ENCODE peak calls at places on chromosome X, in nine cellular contexts. One of them, this sample, is unnamed.

GRCh38 chrX:106742831-106743230 is 16.3 kb downstream of the RNF128 start:
- DNase-seq in body of pancreas: no peak
- DNase-seq in upper lobe of right lung: no peak
- DNase-seq in CD4-positive, alpha-beta memory T cell: no peak
- DNase-seq in neuronal stem cell: no peak
- DNase-seq in CD8-positive, alpha-beta T cell: no peak
- DNase-seq in right lobe of liver: no peak
- DNase-seq in mammary epithelial cell: no peak
- DNase-seq in heart right ventricle: no peak
- DNase-seq in this sample: no peak

GRCh38 chrX:47637546-47638195 is 7.9 kb upstream of the CFP start:
- DNase-seq in mammary epithelial cell: no peak
- DNase-seq in upper lobe of right lung: peak; percentile 84
- DNase-seq in body of pancreas: no peak
- DNase-seq in CD8-positive, alpha-beta T cell: no peak
- DNase-seq in heart right ventricle: peak; percentile 32
- DNase-seq in right lobe of liver: peak; percentile 71
- DNase-seq in CD4-positive, alpha-beta memory T cell: no peak
- DNase-seq in neuronal stem cell: no peak
- DNase-seq in this sample: no peak

GRCh38 chrX:44915361-44915868 is 42.4 kb downstream of the KDM6A start:
- DNase-seq in neuronal stem cell: no peak
- DNase-seq in right lobe of liver: no peak
- DNase-seq in CD4-positive, alpha-beta memory T cell: no peak
- DNase-seq in mammary epithelial cell: no peak
- DNase-seq in body of pancreas: no peak
- DNase-seq in CD8-positive, alpha-beta T cell: no peak
- DNase-seq in heart right ventricle: no peak
- DNase-seq in upper lobe of right lung: no peak
- DNase-seq in this sample: no peak

GRCh38 chrX:51361251-51361650 is 28.6 kb downstream of the NUDT10 start:
- DNase-seq in body of pancreas: no peak
- DNase-seq in neuronal stem cell: no peak
- DNase-seq in upper lobe of right lung: no peak
- DNase-seq in CD4-positive, alpha-beta memory T cell: no peak
- DNase-seq in heart right ventricle: no peak
- DNase-seq in mammary epithelial cell: no peak
- DNase-seq in right lobe of liver: no peak
- DNase-seq in CD8-positive, alpha-beta T cell: no peak
- DNase-seq in this sample: no peak

GRCh38 chrX:118974088-118974907 is at the start of gene LONRF3:
- DNase-seq in neuronal stem cell: no peak
- DNase-seq in right lobe of liver: peak; percentile 84
- DNase-seq in CD4-positive, alpha-beta memory T cell: peak; percentile 69
- DNase-seq in upper lobe of right lung: peak; percentile 88
- DNase-seq in mammary epithelial cell: no peak
- DNase-seq in heart right ventricle: peak; percentile 65
- DNase-seq in CD8-positive, alpha-beta T cell: peak; percentile 64
- DNase-seq in body of pancreas: peak; percentile 79
- DNase-seq in this sample: peak; percentile 84

GRCh38 chrX:125757794-125758564 is 408.1 kb downstream of the DCAF12L2 start:
- DNase-seq in upper lobe of right lung: no peak
- DNase-seq in CD4-positive, alpha-beta memory T cell: no peak
- DNase-seq in heart right ventricle: peak; percentile 11
- DNase-seq in body of pancreas: peak; percentile 20
- DNase-seq in neuronal stem cell: no peak
- DNase-seq in CD8-positive, alpha-beta T cell: no peak
- DNase-seq in right lobe of liver: no peak
- DNase-seq in mammary epithelial cell: no peak
- DNase-seq in this sample: peak; percentile 76

GRCh38 chrX:117376460-117376859 is 740.1 kb downstream of the KLHL13 start:
- DNase-seq in body of pancreas: peak; percentile 32
- DNase-seq in heart right ventricle: no peak
- DNase-seq in CD4-positive, alpha-beta memory T cell: no peak
- DNase-seq in mammary epithelial cell: peak; percentile 20
- DNase-seq in CD8-positive, alpha-beta T cell: no peak
- DNase-seq in right lobe of liver: no peak
- DNase-seq in upper lobe of right lung: no peak
- DNase-seq in neuronal stem cell: no peak
- DNase-seq in this sample: no peak

GRCh38 chrX:147884958-147885357 is 26.8 kb upstream of the FMR1 start:
- DNase-seq in upper lobe of right lung: no peak
- DNase-seq in right lobe of liver: no peak
- DNase-seq in mammary epithelial cell: no peak
- DNase-seq in neuronal stem cell: no peak
- DNase-seq in CD8-positive, alpha-beta T cell: no peak
- DNase-seq in body of pancreas: no peak
- DNase-seq in CD4-positive, alpha-beta memory T cell: no peak
- DNase-seq in heart right ventricle: no peak
- DNase-seq in this sample: no peak

GRCh38 chrX:19731307-19731706 is 156.1 kb downstream of the SH3KBP1 start:
- DNase-seq in CD4-positive, alpha-beta memory T cell: no peak
- DNase-seq in heart right ventricle: no peak
- DNase-seq in neuronal stem cell: no peak
- DNase-seq in CD8-positive, alpha-beta T cell: no peak
- DNase-seq in right lobe of liver: no peak
- DNase-seq in body of pancreas: no peak
- DNase-seq in mammary epithelial cell: no peak
- DNase-seq in upper lobe of right lung: no peak
- DNase-seq in this sample: no peak

DNA sequence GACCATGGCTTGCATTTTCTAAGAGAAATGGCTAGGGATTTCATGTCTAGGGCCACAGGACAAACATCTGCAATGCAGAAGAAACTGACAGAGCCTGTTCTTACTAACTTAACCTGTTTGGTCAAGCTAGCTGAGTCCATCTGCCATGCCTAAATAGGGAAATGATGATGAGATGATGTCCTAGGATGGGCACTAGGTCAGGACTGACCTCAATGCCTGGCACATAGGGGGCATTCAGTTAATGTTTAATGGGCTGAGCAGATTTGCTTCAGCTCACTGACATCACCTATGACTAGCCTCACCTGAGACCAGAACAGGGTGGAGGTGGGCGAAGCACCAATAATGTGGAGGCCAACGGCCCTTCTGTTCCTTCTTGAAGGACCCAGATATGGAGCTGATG is 174.2 kb upstream of the SCML1 start:
- DNase-seq in neuronal stem cell: no peak
- DNase-seq in CD8-positive, alpha-beta T cell: no peak
- DNase-seq in body of pancreas: no peak
- DNase-seq in heart right ventricle: no peak
- DNase-seq in mammary epithelial cell: no peak
- DNase-seq in upper lobe of right lung: no peak
- DNase-seq in right lobe of liver: no peak
- DNase-seq in CD4-positive, alpha-beta memory T cell: no peak
- DNase-seq in this sample: no peak
- H3K4me1 ChIP-seq in neuronal stem cell: no peaks in the 10 kb centered on the region
- H3K4me1 ChIP-seq in CD8-positive, alpha-beta T cell: no peaks in the 10 kb centered on the region
- H3K4me1 ChIP-seq in body of pancreas: peaks cover 7% of the 10 kb centered on the region
- H3K4me1 ChIP-seq in heart right ventricle: peaks cover 9% of the 10 kb centered on the region
- H3K4me1 ChIP-seq in mammary epithelial cell: peaks cover 51% of the 10 kb centered on the region
- H3K4me1 ChIP-seq in upper lobe of right lung: peaks cover 3% of the 10 kb centered on the region
- H3K4me1 ChIP-seq in right lobe of liver: no peaks in the 10 kb centered on the region
- H3K4me1 ChIP-seq in CD4-positive, alpha-beta memory T cell: no peaks in the 10 kb centered on the region
- H3K4me1 ChIP-seq in this sample: peaks cover 3% of the 10 kb centered on the region

GRCh38 chrX:154372612-154373022 is 1.8 kb downstream of the FLNA start:
- DNase-seq in heart right ventricle: peak; percentile 23
- DNase-seq in upper lobe of right lung: no peak
- DNase-seq in body of pancreas: no peak
- DNase-seq in neuronal stem cell: no peak
- DNase-seq in CD8-positive, alpha-beta T cell: no peak
- DNase-seq in CD4-positive, alpha-beta memory T cell: peak; percentile 49
- DNase-seq in mammary epithelial cell: no peak
- DNase-seq in right lobe of liver: no peak
- DNase-seq in this sample: no peak

GRCh38 chrX:154373340-154374306 is 811 bp downstream of the FLNA start:
- DNase-seq in upper lobe of right lung: peak; percentile 81
- DNase-seq in CD4-positive, alpha-beta memory T cell: no peak
- DNase-seq in neuronal stem cell: no peak
- DNase-seq in body of pancreas: peak; percentile 80
- DNase-seq in CD8-positive, alpha-beta T cell: no peak
- DNase-seq in right lobe of liver: no peak
- DNase-seq in heart right ventricle: peak; percentile 52
- DNase-seq in mammary epithelial cell: peak; percentile 81
- DNase-seq in this sample: peak; percentile 80

GRCh38 chrX:154376768-154377167 is 2.3 kb upstream of the EMD start:
- DNase-seq in CD8-positive, alpha-beta T cell: no peak
- DNase-seq in heart right ventricle: no peak
- DNase-seq in body of pancreas: no peak
- DNase-seq in upper lobe of right lung: peak; percentile 35
- DNase-seq in right lobe of liver: no peak
- DNase-seq in neuronal stem cell: no peak
- DNase-seq in CD4-positive, alpha-beta memory T cell: no peak
- DNase-seq in mammary epithelial cell: no peak
- DNase-seq in this sample: no peak

GRCh38 chrX:154375156-154375504 is 696 bp upstream of the FLNA start:
- DNase-seq in CD8-positive, alpha-beta T cell: no peak
- DNase-seq in body of pancreas: no peak
- DNase-seq in neuronal stem cell: no peak
- DNase-seq in upper lobe of right lung: no peak
- DNase-seq in right lobe of liver: no peak
- DNase-seq in CD4-positive, alpha-beta memory T cell: no peak
- DNase-seq in heart right ventricle: no peak
- DNase-seq in mammary epithelial cell: no peak
- DNase-seq in this sample: no peak

GRCh38 chrX:154374361-154375155 is at the start of gene FLNA:
- DNase-seq in right lobe of liver: no peak
- DNase-seq in CD4-positive, alpha-beta memory T cell: no peak
- DNase-seq in upper lobe of right lung: no peak
- DNase-seq in heart right ventricle: peak; percentile 53
- DNase-seq in CD8-positive, alpha-beta T cell: no peak
- DNase-seq in neuronal stem cell: no peak
- DNase-seq in mammary epithelial cell: no peak
- DNase-seq in body of pancreas: peak; percentile 54
- DNase-seq in this sample: peak; percentile 90
- H3K27ac ChIP-seq in right lobe of liver: peak within 1 kb of the TSS; percentile 26
- H3K27ac ChIP-seq in CD4-positive, alpha-beta memory T cell: peak within 1 kb of the TSS; percentile 6
- H3K27ac ChIP-seq in upper lobe of right lung: peak within 1 kb of the TSS; percentile 51
- H3K27ac ChIP-seq in heart right ventricle: peak within 1 kb of the TSS; percentile 95
- H3K27ac ChIP-seq in CD8-positive, alpha-beta T cell: no peak within 1 kb of the TSS
- H3K27ac ChIP-seq in neuronal stem cell: no peak within 1 kb of the TSS
- H3K27ac ChIP-seq in mammary epithelial cell: no peak within 1 kb of the TSS
- H3K27ac ChIP-seq in body of pancreas: peak within 1 kb of the TSS; percentile 79
- H3K27ac ChIP-seq in this sample: peak within 1 kb of the TSS; percentile 90

DNA sequence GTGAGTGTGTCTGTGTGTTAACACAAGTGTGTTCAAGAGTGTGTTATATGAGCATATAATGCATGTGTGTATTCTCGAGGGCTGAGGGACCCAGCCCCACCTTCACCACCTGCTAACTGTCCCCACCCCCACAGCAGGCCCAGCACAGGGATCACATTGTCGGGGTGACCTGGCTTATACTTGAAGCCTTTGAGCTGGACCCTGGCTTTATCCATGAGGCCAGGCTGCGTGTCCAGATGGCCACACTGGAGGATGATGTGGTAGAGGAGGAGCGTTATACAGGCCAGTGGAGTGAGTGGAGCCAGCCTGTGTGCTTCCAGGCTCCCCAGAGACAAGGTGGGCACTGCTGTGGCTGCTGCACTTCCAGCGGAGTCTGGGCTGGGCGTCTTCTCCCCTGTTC is 7.6 kb downstream of the IL9R start:
- DNase-seq in CD4-positive, alpha-beta memory T cell: no peak
- DNase-seq in upper lobe of right lung: no peak
- DNase-seq in heart right ventricle: no peak
- DNase-seq in mammary epithelial cell: no peak
- DNase-seq in neuronal stem cell: no peak
- DNase-seq in CD8-positive, alpha-beta T cell: no peak
- DNase-seq in right lobe of liver: no peak
- DNase-seq in body of pancreas: no peak
- DNase-seq in this sample: no peak
- H3K4me1 ChIP-seq in CD4-positive, alpha-beta memory T cell: peaks cover 12% of the 10 kb centered on the region
- H3K4me1 ChIP-seq in upper lobe of right lung: no peaks in the 10 kb centered on the region
- H3K4me1 ChIP-seq in heart right ventricle: no peaks in the 10 kb centered on the region
- H3K4me1 ChIP-seq in mammary epithelial cell: peaks cover 17% of the 10 kb centered on the region
- H3K4me1 ChIP-seq in neuronal stem cell: no peaks in the 10 kb centered on the region
- H3K4me1 ChIP-seq in CD8-positive, alpha-beta T cell: no peaks in the 10 kb centered on the region
- H3K4me1 ChIP-seq in right lobe of liver: no peaks in the 10 kb centered on the region
- H3K4me1 ChIP-seq in body of pancreas: no peaks in the 10 kb centered on the region
- H3K4me1 ChIP-seq in this sample: no peaks in the 10 kb centered on the region

GRCh38 chrX:154037754-154038153 is 18.1 kb upstream of the IRAK1 start:
- DNase-seq in mammary epithelial cell: no peak
- DNase-seq in heart right ventricle: no peak
- DNase-seq in right lobe of liver: no peak
- DNase-seq in neuronal stem cell: no peak
- DNase-seq in body of pancreas: no peak
- DNase-seq in CD8-positive, alpha-beta T cell: no peak
- DNase-seq in upper lobe of right lung: no peak
- DNase-seq in CD4-positive, alpha-beta memory T cell: no peak
- DNase-seq in this sample: no peak

GRCh38 chrX:154039577-154039976 is 19.9 kb upstream of the IRAK1 start:
- DNase-seq in upper lobe of right lung: no peak
- DNase-seq in CD8-positive, alpha-beta T cell: no peak
- DNase-seq in CD4-positive, alpha-beta memory T cell: no peak
- DNase-seq in neuronal stem cell: no peak
- DNase-seq in mammary epithelial cell: no peak
- DNase-seq in heart right ventricle: no peak
- DNase-seq in right lobe of liver: no peak
- DNase-seq in body of pancreas: no peak
- DNase-seq in this sample: no peak

GRCh38 chrX:154040307-154040756 is 20.6 kb upstream of the IRAK1 start:
- DNase-seq in neuronal stem cell: no peak
- DNase-seq in mammary epithelial cell: peak; percentile 65
- DNase-seq in CD8-positive, alpha-beta T cell: no peak
- DNase-seq in heart right ventricle: no peak
- DNase-seq in right lobe of liver: no peak
- DNase-seq in upper lobe of right lung: no peak
- DNase-seq in body of pancreas: no peak
- DNase-seq in CD4-positive, alpha-beta memory T cell: no peak
- DNase-seq in this sample: no peak

GRCh38 chrX:154043003-154043402 is 23.3 kb upstream of the IRAK1 start:
- DNase-seq in upper lobe of right lung: no peak
- DNase-seq in neuronal stem cell: no peak
- DNase-seq in CD4-positive, alpha-beta memory T cell: no peak
- DNase-seq in mammary epithelial cell: peak; percentile 42
- DNase-seq in CD8-positive, alpha-beta T cell: no peak
- DNase-seq in right lobe of liver: no peak
- DNase-seq in heart right ventricle: no peak
- DNase-seq in body of pancreas: no peak
- DNase-seq in this sample: no peak

GRCh38 chrX:154040863-154041262 is 21.2 kb upstream of the IRAK1 start:
- DNase-seq in CD8-positive, alpha-beta T cell: no peak
- DNase-seq in upper lobe of right lung: no peak
- DNase-seq in body of pancreas: no peak
- DNase-seq in mammary epithelial cell: no peak
- DNase-seq in neuronal stem cell: no peak
- DNase-seq in right lobe of liver: no peak
- DNase-seq in CD4-positive, alpha-beta memory T cell: no peak
- DNase-seq in heart right ventricle: no peak
- DNase-seq in this sample: no peak
- H3K27ac ChIP-seq in CD8-positive, alpha-beta T cell: no peak overlapping the region
- H3K27ac ChIP-seq in upper lobe of right lung: peak overlapping the region; percentile 36
- H3K27ac ChIP-seq in body of pancreas: no peak overlapping the region
- H3K27ac ChIP-seq in mammary epithelial cell: no peak overlapping the region
- H3K27ac ChIP-seq in neuronal stem cell: no peak overlapping the region
- H3K27ac ChIP-seq in right lobe of liver: no peak overlapping the region
- H3K27ac ChIP-seq in CD4-positive, alpha-beta memory T cell: no peak overlapping the region
- H3K27ac ChIP-seq in heart right ventricle: no peak overlapping the region
- H3K27ac ChIP-seq in this sample: no peak overlapping the region

DNA sequence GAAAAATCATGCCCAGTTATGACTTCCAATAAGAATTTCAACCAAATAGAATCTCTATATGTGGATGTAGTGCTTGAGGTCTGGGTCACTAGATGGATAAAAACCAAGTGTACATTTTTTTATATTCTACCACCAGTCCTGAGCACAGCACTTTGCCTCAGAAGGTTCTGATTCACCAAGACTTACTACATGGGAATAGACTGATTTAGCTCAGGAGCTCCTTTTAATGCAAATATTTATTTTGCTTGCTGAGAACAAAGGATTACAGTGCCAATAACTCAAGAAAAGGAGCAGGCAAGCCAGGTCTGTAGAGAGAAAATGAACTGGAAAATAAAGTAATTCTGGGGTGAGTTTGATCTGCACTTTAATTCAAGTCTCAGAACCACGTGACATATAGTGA is 6.4 kb upstream of the XK start:
- DNase-seq in body of pancreas: no peak
- DNase-seq in heart right ventricle: no peak
- DNase-seq in upper lobe of right lung: no peak
- DNase-seq in CD8-positive, alpha-beta T cell: no peak
- DNase-seq in right lobe of liver: no peak
- DNase-seq in CD4-positive, alpha-beta memory T cell: no peak
- DNase-seq in neuronal stem cell: no peak
- DNase-seq in mammary epithelial cell: no peak
- DNase-seq in this sample: no peak
- H3K4me1 ChIP-seq in body of pancreas: peaks cover 16% of the 10 kb centered on the region
- H3K4me1 ChIP-seq in heart right ventricle: no peaks in the 10 kb centered on the region
- H3K4me1 ChIP-seq in upper lobe of right lung: no peaks in the 10 kb centered on the region
- H3K4me1 ChIP-seq in CD8-positive, alpha-beta T cell: no peaks in the 10 kb centered on the region
- H3K4me1 ChIP-seq in right lobe of liver: no peaks in the 10 kb centered on the region
- H3K4me1 ChIP-seq in CD4-positive, alpha-beta memory T cell: no peaks in the 10 kb centered on the region
- H3K4me1 ChIP-seq in neuronal stem cell: no peaks in the 10 kb centered on the region
- H3K4me1 ChIP-seq in mammary epithelial cell: no peaks in the 10 kb centered on the region
- H3K4me1 ChIP-seq in this sample: no peaks in the 10 kb centered on the region